ENCODE peak calls at places on chromosomes 3 and 15, in ten cellular contexts. F, P, W, I, X, M, C, E, A and G are unnamed samples.

GRCh38 chr15:83998486-83998885 is 237.1 kb upstream of the GOLGA6L4 start:
- DNase-seq in F (no peak), P (no peak), W (no peak), I (no peak), X (no peak), M (no peak), C (no peak), E (no peak), A (no peak), G (no peak)

GRCh38 chr15:25246641-25247417 is 192.0 kb downstream of the UBE3A start:
- DNase-seq in F (no peak), P (no peak), W (peak), I (no peak), X (no peak), M (no peak), C (no peak), E (no peak), A (no peak), G (no peak)

GRCh38 chr15:40146037-40146436 is 14.8 kb upstream of the BUB1B start:
- DNase-seq in F (peak), P (no peak), W (no peak), I (peak), X (no peak), M (no peak), C (peak), E (no peak), A (peak), G (no peak)

GRCh38 chr3:125602752-125603649 is 7.7 kb upstream of the OSBPL11 start:
- DNase-seq in F (no peak), P (no peak), W (no peak), I (peak), X (no peak), M (no peak), C (peak), E (peak), A (peak), G (peak)

GRCh38 chr3:172546628-172547214 is 23.5 kb upstream of the TNFSF10 start:
- DNase-seq in F (no peak), P (no peak), W (no peak), I (no peak), X (no peak), M (no peak), C (no peak), E (no peak), A (no peak), G (no peak)

GRCh38 chr3:197736010-197736490 is 654 bp downstream of the RUBCN start:
- DNase-seq in F (peak), P (peak), W (no peak), I (peak), X (no peak), M (no peak), C (no peak), E (no peak), A (no peak), G (no peak)

GRCh38 chr3:187878776-187879524 is 133.7 kb upstream of the BCL6 start:
- DNase-seq in F (peak), P (no peak), W (no peak), I (peak), X (no peak), M (no peak), C (no peak), E (no peak), A (peak), G (no peak)

GRCh38 chr3:193592841-193593665 is at the start of gene OPA1:
- DNase-seq in F (peak), P (peak), W (peak), I (peak), X (peak), M (peak), C (peak), E (peak), A (peak), G (peak)

GRCh38 chr3:21073561-21073960 is 677.4 kb downstream of the ZNF385D start:
- DNase-seq in F (no peak), P (no peak), W (no peak), I (no peak), X (no peak), M (no peak), C (no peak), E (no peak), A (peak), G (no peak)

GRCh38 chr3:153078826-153079225 is 83.2 kb upstream of the RAP2B start:
- DNase-seq in F (no peak), P (no peak), W (no peak), I (no peak), X (no peak), M (no peak), C (no peak), E (no peak), A (no peak), G (no peak)

GRCh38 chr3:186965141-186965879 is 35.0 kb downstream of the ST6GAL1 start:
- DNase-seq in F (no peak), P (no peak), W (no peak), I (no peak), X (no peak), M (no peak), C (no peak), E (no peak), A (no peak), G (peak)